ENCODE peak calls at places on chromosomes 5 and 9, in five cellular contexts. One of them, this sample, is unnamed. For H3K36me3, the result is how much of the 10 kb centered on the place peaks cover.

GRCh38 chr5:17216176-17216973 is 1.1 kb upstream of the BASP1 start:
- DNase-seq in spleen: peak
- DNase-seq in prostate gland: peak
- DNase-seq in GM12878: peak
- DNase-seq in SK-N-SH: peak
- DNase-seq in this sample: peak

GRCh38 chr9:137453643-137454081 is 5.5 kb downstream of the NSMF start:
- DNase-seq in prostate gland: peak
- DNase-seq in spleen: peak
- DNase-seq in SK-N-SH: peak
- DNase-seq in GM12878: no peak
- DNase-seq in this sample: peak

GRCh38 chr9:137685035-137685885 is 66.5 kb downstream of the EHMT1 start:
- DNase-seq in spleen: no peak
- DNase-seq in SK-N-SH: no peak
- DNase-seq in prostate gland: no peak
- DNase-seq in GM12878: no peak
- DNase-seq in this sample: no peak

GRCh38 chr5:160727296-160727997 is 124.6 kb downstream of the ATP10B start:
- DNase-seq in SK-N-SH: no peak
- DNase-seq in spleen: no peak
- DNase-seq in prostate gland: no peak
- DNase-seq in GM12878: no peak
- DNase-seq in this sample: no peak

GRCh38 chr9:112810696-112811490 is 60.3 kb downstream of the SNX30 start:
- DNase-seq in spleen: peak
- DNase-seq in prostate gland: no peak
- DNase-seq in SK-N-SH: no peak
- DNase-seq in GM12878: no peak
- DNase-seq in this sample: peak

GRCh38 chr5:152631217-152631616 is 226.1 kb upstream of the NMUR2 start:
- DNase-seq in SK-N-SH: no peak
- DNase-seq in GM12878: no peak
- DNase-seq in prostate gland: no peak
- DNase-seq in spleen: no peak
- DNase-seq in this sample: no peak

GRCh38 chr9:93830224-93830596 is 124.9 kb downstream of the BARX1 start:
- DNase-seq in prostate gland: no peak
- DNase-seq in spleen: no peak
- DNase-seq in GM12878: no peak
- DNase-seq in SK-N-SH: no peak
- DNase-seq in this sample: no peak

GRCh38 chr9:114677418-114677817 is 4.6 kb downstream of the TEX48 start:
- DNase-seq in GM12878: no peak
- DNase-seq in prostate gland: peak
- DNase-seq in SK-N-SH: no peak
- DNase-seq in spleen: no peak
- DNase-seq in this sample: no peak

GRCh38 chr5:103801681-103802080 is 239.1 kb upstream of the NUDT12 start:
- DNase-seq in prostate gland: no peak
- DNase-seq in SK-N-SH: no peak
- DNase-seq in spleen: no peak
- DNase-seq in GM12878: no peak
- DNase-seq in this sample: no peak

GRCh38 chr9:11064853-11065252 is 452.1 kb upstream of the PTPRD start:
- DNase-seq in spleen: no peak
- DNase-seq in SK-N-SH: peak
- DNase-seq in GM12878: no peak
- DNase-seq in prostate gland: no peak
- DNase-seq in this sample: no peak

GRCh38 chr5:126119894-126120442 is 303.2 kb upstream of the GRAMD2B start:
- DNase-seq in SK-N-SH: no peak
- DNase-seq in prostate gland: no peak
- DNase-seq in GM12878: no peak
- DNase-seq in spleen: no peak
- DNase-seq in this sample: no peak

GRCh38 chr5:168683247-168683926 is 104.2 kb upstream of the PANK3 start:
- DNase-seq in prostate gland: no peak
- DNase-seq in spleen: no peak
- DNase-seq in SK-N-SH: no peak
- DNase-seq in GM12878: no peak
- DNase-seq in this sample: no peak

GRCh38 chr9:93091453-93092081 is 4.5 kb upstream of the CARD19 start:
- DNase-seq in SK-N-SH: peak
- DNase-seq in GM12878: peak
- DNase-seq in prostate gland: no peak
- DNase-seq in spleen: peak
- DNase-seq in this sample: peak

GRCh38 chr5:180343846-180344327 is 9.2 kb downstream of the GFPT2 start:
- DNase-seq in SK-N-SH: peak
- DNase-seq in spleen: peak
- DNase-seq in GM12878: no peak
- DNase-seq in prostate gland: no peak
- DNase-seq in this sample: peak

GRCh38 chr9:77807295-77807694 is 159.2 kb upstream of the GNA14 start:
- DNase-seq in prostate gland: no peak
- DNase-seq in spleen: no peak
- DNase-seq in SK-N-SH: no peak
- DNase-seq in GM12878: no peak
- DNase-seq in this sample: no peak

GRCh38 chr9:18333157-18333556 is 140.8 kb upstream of the ADAMTSL1 start:
- DNase-seq in GM12878: no peak
- DNase-seq in spleen: no peak
- DNase-seq in prostate gland: no peak
- DNase-seq in SK-N-SH: no peak
- DNase-seq in this sample: no peak
- TF ChIP-seq POLR2AphosphoS5 in GM12878: no peak
- TF ChIP-seq POLR2AphosphoS5 in spleen: no peak
- TF ChIP-seq POLR2AphosphoS5 in prostate gland: no peak
- TF ChIP-seq POLR2AphosphoS5 in SK-N-SH: no peak
- TF ChIP-seq POLR2AphosphoS5 in this sample: no peak

GRCh38 chr5:55333811-55334210 is 26.0 kb downstream of the MTREX start:
- DNase-seq in spleen: no peak
- DNase-seq in GM12878: no peak
- DNase-seq in prostate gland: no peak
- DNase-seq in SK-N-SH: no peak
- DNase-seq in this sample: no peak
- H3K36me3 ChIP-seq in spleen: half or more
- H3K36me3 ChIP-seq in GM12878: under half
- H3K36me3 ChIP-seq in prostate gland: under half
- H3K36me3 ChIP-seq in SK-N-SH: half or more
- H3K36me3 ChIP-seq in this sample: under half

DNA sequence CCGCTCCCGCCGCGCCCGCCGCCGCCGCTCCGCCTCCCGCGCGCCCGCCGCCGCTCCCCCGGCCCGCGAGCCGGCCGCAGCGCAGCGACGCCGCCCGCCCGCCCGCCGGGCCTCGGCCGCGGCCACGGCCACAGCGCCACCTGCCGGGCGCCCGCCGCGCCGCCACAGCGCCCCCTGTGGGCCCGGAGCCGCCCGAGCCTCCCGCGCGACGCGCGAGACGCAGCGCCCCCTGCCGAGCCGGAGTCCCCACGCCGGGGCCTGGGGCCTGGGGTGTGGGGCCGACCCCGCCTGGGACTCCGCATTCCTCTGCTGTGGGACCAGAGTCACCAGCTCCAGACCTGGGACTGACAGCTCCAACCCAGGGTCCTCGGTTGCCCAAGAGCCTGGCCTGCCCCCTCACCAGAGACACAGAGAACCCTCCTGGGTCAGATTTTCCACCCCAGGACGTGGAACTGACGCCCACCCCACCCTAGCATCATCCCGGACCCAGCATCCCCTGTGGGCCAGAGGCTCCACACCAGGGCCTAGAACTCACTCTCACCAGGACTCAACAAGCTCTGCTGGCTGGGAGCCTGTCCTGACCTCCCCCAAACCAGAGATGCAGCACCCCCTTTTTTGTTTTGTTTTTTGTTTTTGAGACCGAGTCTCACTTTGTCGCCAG is at the start of gene RAPGEF1:
- DNase-seq in SK-N-SH: peak
- DNase-seq in prostate gland: no peak
- DNase-seq in spleen: peak
- DNase-seq in GM12878: no peak
- DNase-seq in this sample: peak
- TF ChIP-seq POLR2AphosphoS5 in SK-N-SH: no peak
- TF ChIP-seq POLR2AphosphoS5 in prostate gland: no peak
- TF ChIP-seq POLR2AphosphoS5 in spleen: peak
- TF ChIP-seq POLR2AphosphoS5 in GM12878: no peak
- TF ChIP-seq POLR2AphosphoS5 in this sample: no peak

GRCh38 chr9:128494743-128495124 is 9.8 kb upstream of the GLE1 start:
- DNase-seq in spleen: no peak
- DNase-seq in prostate gland: no peak
- DNase-seq in SK-N-SH: no peak
- DNase-seq in GM12878: no peak
- DNase-seq in this sample: no peak
- H3K36me3 ChIP-seq in spleen: half or more
- H3K36me3 ChIP-seq in prostate gland: under half
- H3K36me3 ChIP-seq in SK-N-SH: under half
- H3K36me3 ChIP-seq in GM12878: under half
- H3K36me3 ChIP-seq in this sample: half or more

DNA sequence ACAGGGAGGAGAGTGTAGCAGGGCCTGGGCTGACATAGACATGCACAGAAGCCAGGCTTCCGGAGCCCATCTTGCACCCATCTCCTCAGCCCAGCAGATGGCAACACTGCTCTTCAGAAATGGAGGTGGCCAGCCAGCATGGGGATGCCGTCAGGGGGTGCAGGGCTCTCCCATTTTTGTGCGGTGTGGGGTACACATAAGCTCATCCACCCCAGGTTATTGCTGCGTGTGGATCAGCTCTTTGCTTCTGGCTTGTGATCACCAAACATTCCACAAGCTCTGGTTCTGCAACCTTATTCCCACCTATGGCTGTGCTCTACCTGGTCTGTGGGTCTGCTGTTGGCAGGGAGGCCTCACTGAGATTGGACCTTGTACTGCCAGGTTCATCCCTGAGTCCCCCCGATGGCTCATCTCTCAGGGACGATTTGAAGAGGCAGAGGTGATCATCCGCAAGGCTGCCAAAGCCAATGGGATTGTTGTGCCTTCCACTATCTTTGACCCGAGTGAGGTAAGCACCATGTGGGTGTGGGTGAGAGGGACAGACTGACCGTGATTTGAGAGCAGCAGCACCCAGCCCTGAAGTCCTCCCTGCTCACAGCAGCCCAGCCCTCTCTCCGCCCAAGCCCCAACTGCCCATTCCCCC is 17.3 kb downstream of the SLC22A5 start:
- DNase-seq in prostate gland: peak
- DNase-seq in SK-N-SH: peak
- DNase-seq in GM12878: peak
- DNase-seq in spleen: peak
- DNase-seq in this sample: peak
- TF ChIP-seq POLR2AphosphoS5 in prostate gland: peak
- TF ChIP-seq POLR2AphosphoS5 in SK-N-SH: no peak
- TF ChIP-seq POLR2AphosphoS5 in GM12878: no peak
- TF ChIP-seq POLR2AphosphoS5 in spleen: peak
- TF ChIP-seq POLR2AphosphoS5 in this sample: no peak

GRCh38 chr5:139360384-139360783 is 18.7 kb downstream of the PAIP2 start:
- DNase-seq in SK-N-SH: no peak
- DNase-seq in prostate gland: no peak
- DNase-seq in GM12878: no peak
- DNase-seq in spleen: peak
- DNase-seq in this sample: no peak
- H3K36me3 ChIP-seq in SK-N-SH: under half
- H3K36me3 ChIP-seq in prostate gland: under half
- H3K36me3 ChIP-seq in GM12878: under half
- H3K36me3 ChIP-seq in spleen: half or more
- H3K36me3 ChIP-seq in this sample: under half

GRCh38 chr5:172719211-172719610 is 51.8 kb downstream of the DUSP1 start:
- DNase-seq in prostate gland: no peak
- DNase-seq in spleen: no peak
- DNase-seq in GM12878: no peak
- DNase-seq in SK-N-SH: no peak
- DNase-seq in this sample: no peak
- TF ChIP-seq POLR2AphosphoS5 in prostate gland: no peak
- TF ChIP-seq POLR2AphosphoS5 in spleen: no peak
- TF ChIP-seq POLR2AphosphoS5 in GM12878: no peak
- TF ChIP-seq POLR2AphosphoS5 in SK-N-SH: no peak
- TF ChIP-seq POLR2AphosphoS5 in this sample: no peak

GRCh38 chr5:135823799-135824366 is 10.6 kb upstream of the SLC25A48 start:
- DNase-seq in SK-N-SH: no peak
- DNase-seq in GM12878: no peak
- DNase-seq in prostate gland: no peak
- DNase-seq in spleen: no peak
- DNase-seq in this sample: no peak
- H3K36me3 ChIP-seq in SK-N-SH: under half
- H3K36me3 ChIP-seq in GM12878: under half
- H3K36me3 ChIP-seq in prostate gland: under half
- H3K36me3 ChIP-seq in spleen: under half
- H3K36me3 ChIP-seq in this sample: under half